ENCODE peak calls at places on chromosomes 16 and 17, in six cellular contexts. H is globus pallidus; A is CD8-positive, alpha-beta memory T cell; U is activated CD4-positive, alpha-beta T cell treated with anti-CD3 and anti-CD28 coated beads, Interleukin-2, amount 50 U/mL, for 1 hour; G is NCI-H460; O is omental fat pad. P is an unnamed sample.
A peak's percentile ranks its signal among the peaks of the same experiment; 100 is the strongest.

GRCh38 chr17:15265131-15265530 is at the start of gene PMP22:
- DNase-seq in H (peak; percentile 62), A (no peak), U (no peak), G (no peak), O (no peak), P (no peak)

GRCh38 chr17:6170349-6170748 is 100.2 kb downstream of the WSCD1 start:
- DNase-seq in H (no peak), A (no peak), U (no peak), G (no peak), O (no peak), P (no peak)

GRCh38 chr16:2596747-2597559 is 59.1 kb downstream of the PDPK1 start:
- DNase-seq in H (no peak), A (no peak), U (no peak), G (no peak), O (no peak), P (no peak)

GRCh38 chr16:58842746-58843145 is 108.6 kb upstream of the GOT2 start:
- DNase-seq in H (no peak), A (no peak), U (no peak), G (no peak), O (no peak), P (no peak)

GRCh38 chr16:64933890-64934289 is 188.0 kb downstream of the CDH11 start:
- DNase-seq in H (peak; percentile 60), A (no peak), U (no peak), G (no peak), O (no peak), P (peak; percentile 43)

GRCh38 chr16:4089251-4089810 is 26.9 kb downstream of the ADCY9 start:
- DNase-seq in H (no peak), A (no peak), U (no peak), G (no peak), O (no peak), P (no peak)

GRCh38 chr17:4806420-4806769 is 557 bp upstream of the PLD2 start:
- DNase-seq in H (peak; percentile 17), A (no peak), U (no peak), G (no peak), O (no peak), P (peak; percentile 33)

GRCh38 chr17:59024916-59025315 is 81.8 kb downstream of the TRIM37 start:
- DNase-seq in H (no peak), A (no peak), U (no peak), G (no peak), O (no peak), P (no peak)

GRCh38 chr17:9940826-9941225 is 35.8 kb upstream of the RCVRN start:
- DNase-seq in H (no peak), A (no peak), U (no peak), G (no peak), O (no peak), P (no peak)

GRCh38 chr17:68433911-68434503 is 23.3 kb downstream of the WIPI1 start:
- DNase-seq in H (no peak), A (no peak), U (no peak), G (no peak), O (no peak), P (no peak)